ENCODE peak calls at places on chromosomes 1 and 21, in five cellular contexts. One of them, this sample, is unnamed.

GRCh38 chr1:215636258-215636965 is 69.3 kb downstream of the KCTD3 start:
- DNase-seq in GM06990: no peak
- DNase-seq in suprapubic skin: no peak
- DNase-seq in H54: no peak
- DNase-seq in fibroblast of pulmonary artery: peak; percentile 53
- DNase-seq in this sample: no peak

GRCh38 chr21:42376338-42376982 is 10.1 kb upstream of the TFF1 start:
- DNase-seq in GM06990: no peak
- DNase-seq in suprapubic skin: no peak
- DNase-seq in H54: no peak
- DNase-seq in fibroblast of pulmonary artery: no peak
- DNase-seq in this sample: no peak

GRCh38 chr1:41649445-41650175 is 165.1 kb upstream of the EDN2 start:
- DNase-seq in GM06990: no peak
- DNase-seq in suprapubic skin: peak; percentile 2
- DNase-seq in H54: no peak
- DNase-seq in fibroblast of pulmonary artery: no peak
- DNase-seq in this sample: no peak

GRCh38 chr1:201845331-201846083 is 16.6 kb downstream of the IPO9 start:
- DNase-seq in GM06990: no peak
- DNase-seq in suprapubic skin: no peak
- DNase-seq in H54: peak; percentile 43
- DNase-seq in fibroblast of pulmonary artery: no peak
- DNase-seq in this sample: no peak

GRCh38 chr21:26888931-26889330 is 43.7 kb upstream of the ADAMTS1 start:
- DNase-seq in GM06990: no peak
- DNase-seq in suprapubic skin: no peak
- DNase-seq in H54: no peak
- DNase-seq in fibroblast of pulmonary artery: no peak
- DNase-seq in this sample: no peak

GRCh38 chr1:12166834-12167492 is at the start of gene TNFRSF1B:
- DNase-seq in GM06990: peak; percentile 83
- DNase-seq in suprapubic skin: no peak
- DNase-seq in H54: no peak
- DNase-seq in fibroblast of pulmonary artery: peak; percentile 54
- DNase-seq in this sample: no peak

GRCh38 chr1:182724215-182724614 is 39.8 kb upstream of the RGS8 start:
- DNase-seq in GM06990: no peak
- DNase-seq in suprapubic skin: no peak
- DNase-seq in H54: no peak
- DNase-seq in fibroblast of pulmonary artery: no peak
- DNase-seq in this sample: no peak

GRCh38 chr1:230509281-230509977 is 83.3 kb upstream of the PGBD5 start:
- DNase-seq in GM06990: no peak
- DNase-seq in suprapubic skin: no peak
- DNase-seq in H54: peak; percentile 24
- DNase-seq in fibroblast of pulmonary artery: peak; percentile 51
- DNase-seq in this sample: no peak